ENCODE peak calls at places on chromosomes 11 and 22, in five cellular contexts. F, V, I, S and G are unnamed samples.

GRCh38 chr11:65891180-65892136 is 985 bp downstream of the CCDC85B start:
- DNase-seq in V (no peak), I (peak; percentile 89), S (no peak), F (no peak), G (no peak)

GRCh38 chr11:33309118-33309517 is 51.9 kb downstream of the HIPK3 start:
- DNase-seq in S (no peak), V (no peak), F (no peak), I (no peak), G (no peak)

GRCh38 chr11:38927993-38928392 is 2330.0 kb upstream of the RAG2 start:
- DNase-seq in V (no peak), I (no peak), S (no peak), F (no peak), G (no peak)

GRCh38 chr11:1815311-1815710 is 19.5 kb upstream of the SYT8 start:
- DNase-seq in I (no peak), F (no peak), V (no peak), S (no peak), G (no peak)

GRCh38 chr22:30867746-30868662 is 100.6 kb downstream of the MORC2 start:
- DNase-seq in I (no peak), V (no peak), F (no peak), S (no peak), G (no peak)

GRCh38 chr11:88555018-88555828 is 217.7 kb upstream of the CTSC start:
- DNase-seq in S (no peak), V (no peak), F (peak; percentile 93), I (peak; percentile 99), G (peak; percentile 89)

GRCh38 chr11:133966924-133967598 is 10.3 kb upstream of the IGSF9B start:
- DNase-seq in S (peak; percentile 66), V (no peak), I (no peak), F (no peak), G (no peak)

GRCh38 chr11:1852885-1853284 is at the start of gene LSP1:
- DNase-seq in F (no peak), S (no peak), V (no peak), I (no peak), G (no peak)

GRCh38 chr22:20967697-20968201 is 694 bp downstream of the AIFM3 start:
- DNase-seq in S (no peak), V (no peak), I (no peak), F (no peak), G (no peak)

GRCh38 chr11:28169816-28170215 is 61.6 kb downstream of the METTL15 start:
- DNase-seq in S (no peak), V (no peak), F (no peak), I (no peak), G (peak; percentile 40)

GRCh38 chr11:70364745-70365535 is 33.4 kb upstream of the CTTN start:
- DNase-seq in I (no peak), F (no peak), S (no peak), V (no peak), G (peak; percentile 20)

GRCh38 chr11:10201343-10201742 is 92.7 kb downstream of the SBF2 start:
- DNase-seq in S (no peak), V (no peak), F (no peak), I (no peak), G (no peak)

GRCh38 chr11:83220279-83220678 is 26.8 kb downstream of the ANKRD42 start:
- DNase-seq in F (no peak), I (no peak), S (no peak), V (no peak), G (peak; percentile 4)

GRCh38 chr22:40620464-40621046 is 16.0 kb downstream of the MRTFA start:
- DNase-seq in V (no peak), S (no peak), F (no peak), I (no peak), G (peak; percentile 45)

GRCh38 chr22:46046299-46046685 is 69.3 kb upstream of the WNT7B start:
- DNase-seq in V (no peak), S (no peak), I (no peak), F (no peak), G (no peak)
- H3K4me3 ChIP-seq in V (no peak overlapping the region), S (peak overlapping the region; percentile 50), I (no peak overlapping the region), F (no peak overlapping the region), G (no peak overlapping the region)

GRCh38 chr11:15707971-15708370 is 593.2 kb downstream of the INSC start:
- DNase-seq in I (no peak), F (no peak), V (no peak), S (no peak), G (peak; percentile 12)
- TF ChIP-seq CTCF in I (no peak), F (no peak), V (no peak), S (no peak), G (no peak)

GRCh38 chr11:8017071-8017470 is 29.9 kb downstream of the EIF3F start:
- DNase-seq in V (no peak), S (no peak), I (no peak), F (no peak), G (no peak)

GRCh38 chr11:8021920-8022319 is 34.8 kb downstream of the EIF3F start:
- DNase-seq in I (no peak), V (no peak), F (no peak), S (no peak), G (no peak)

GRCh38 chr11:8017894-8018741 is 31.0 kb downstream of the EIF3F start:
- DNase-seq in I (no peak), S (no peak), F (no peak), V (no peak), G (peak; percentile 13)

GRCh38 chr11:8018742-8019631 is 31.9 kb downstream of the EIF3F start:
- DNase-seq in F (no peak), S (peak; percentile 72), I (peak; percentile 30), V (no peak), G (peak; percentile 51)

DNA sequence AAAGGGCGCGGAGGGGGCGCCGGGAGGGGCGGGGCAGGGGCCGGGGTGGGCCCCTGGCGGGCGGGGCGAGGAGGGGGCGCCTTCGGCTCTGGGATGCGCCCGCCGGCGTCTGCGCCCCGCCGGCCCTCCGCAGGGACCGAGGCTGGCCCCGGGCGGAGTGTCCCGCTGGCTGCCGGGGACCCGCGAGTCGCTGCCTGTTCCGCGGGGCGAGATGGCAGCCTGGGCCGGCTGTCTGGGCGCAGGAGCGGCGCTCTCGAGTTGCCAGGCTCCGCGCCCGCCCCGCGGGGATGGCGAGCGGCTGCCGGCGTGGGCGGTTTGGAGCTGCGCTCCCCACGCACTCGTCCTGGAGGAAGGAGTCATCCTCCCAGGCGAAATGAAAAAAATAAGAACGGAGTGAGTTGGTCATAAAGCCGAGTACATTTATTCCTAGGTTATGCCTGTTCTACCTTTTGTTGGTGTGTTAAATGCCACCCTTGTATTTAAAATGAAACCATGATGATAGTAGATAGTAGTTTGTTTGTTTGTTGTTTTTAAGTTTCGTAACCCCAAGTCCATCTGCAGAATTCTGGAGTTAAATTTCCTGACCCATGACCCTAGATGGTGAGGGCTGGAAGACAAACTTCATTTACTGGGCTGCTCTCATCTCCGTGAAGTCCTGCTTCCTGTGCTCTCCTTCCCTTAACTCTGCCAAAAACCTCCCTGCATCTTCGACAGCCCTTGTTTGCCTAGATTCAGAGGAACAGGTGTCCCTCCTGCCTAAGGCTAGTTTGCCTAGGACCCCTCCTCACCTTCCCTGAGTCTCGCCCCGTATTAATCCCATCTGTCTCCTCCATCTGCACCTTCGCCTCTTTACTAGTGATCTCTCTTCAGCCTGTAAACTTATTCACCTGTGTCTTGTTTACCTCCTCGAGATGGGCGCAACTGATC is 32.8 kb downstream of the EIF3F start:
- DNase-seq in S (peak; percentile 60), V (no peak), F (no peak), I (peak; percentile 8), G (peak; percentile 5)
- H3K4me3 ChIP-seq in S (peak overlapping the region; percentile 71), V (peak overlapping the region; percentile 29), F (peak overlapping the region; percentile 43), I (no peak overlapping the region), G (peak overlapping the region; percentile 57)

GRCh38 chr11:59668188-59668949 is 468 bp downstream of the PATL1 start:
- DNase-seq in I (peak; percentile 46), V (peak; percentile 66), F (no peak), S (peak; percentile 26), G (peak; percentile 55)
- TF ChIP-seq CTCF in I (no peak), V (no peak), F (peak; percentile 8), S (no peak), G (peak; percentile 36)

GRCh38 chr11:117058761-117059233 is 39.4 kb downstream of the SIK3 start:
- DNase-seq in F (no peak), S (no peak), I (peak; percentile 84), V (no peak), G (no peak)
- H3K4me3 ChIP-seq in F (no peak overlapping the region), S (peak overlapping the region; percentile 3), I (peak overlapping the region; percentile 13), V (no peak overlapping the region), G (no peak overlapping the region)

DNA sequence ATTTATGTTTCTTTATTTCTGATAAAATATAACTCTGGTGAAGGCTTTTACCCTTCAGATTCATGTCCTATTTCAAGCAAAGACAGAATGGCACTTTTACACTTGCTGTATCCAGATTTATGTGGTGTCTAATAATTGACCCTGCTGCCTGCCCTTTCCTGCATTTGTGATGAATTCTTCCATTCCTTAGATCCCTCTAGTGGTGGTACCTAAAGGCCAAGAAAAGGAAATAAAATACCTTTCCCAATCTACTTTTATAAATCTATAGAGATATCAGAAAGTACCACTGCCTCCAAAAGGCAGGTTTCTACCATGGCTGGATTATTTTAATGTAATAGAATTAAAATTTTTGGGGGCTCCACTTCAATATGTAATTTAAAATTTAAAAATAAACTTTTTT is 34.2 kb downstream of the CCDC81 start:
- DNase-seq in I (no peak), S (no peak), F (no peak), V (no peak), G (peak; percentile 26)
- TF ChIP-seq CTCF in I (peak; percentile 17), S (no peak), F (peak; percentile 50), V (no peak), G (peak; percentile 62)

DNA sequence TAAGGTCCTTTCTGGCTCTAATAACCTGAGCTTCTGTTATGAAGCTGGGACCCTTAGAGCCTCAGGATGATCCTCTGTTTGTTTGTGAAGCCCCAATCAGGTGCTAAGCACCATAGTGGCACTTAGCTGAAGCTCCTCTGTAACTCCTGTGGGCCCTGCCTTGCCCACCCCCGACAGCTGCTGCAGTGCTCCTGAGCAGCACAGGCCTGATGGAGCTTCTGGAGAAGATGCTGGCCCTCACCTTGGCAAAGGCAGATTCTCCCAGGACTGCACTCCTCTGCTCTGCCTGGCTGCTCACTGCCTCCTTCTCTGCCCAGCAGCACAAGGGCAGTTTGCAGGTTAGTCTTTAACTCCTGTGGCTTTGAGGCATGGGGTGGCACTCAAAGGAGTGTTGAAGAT is 19.0 kb upstream of the CCDC134 start:
- DNase-seq in S (no peak), V (no peak), I (no peak), F (no peak), G (no peak)
- H3K4me3 ChIP-seq in S (no peak overlapping the region), V (peak overlapping the region; percentile 11), I (no peak overlapping the region), F (no peak overlapping the region), G (no peak overlapping the region)